ENCODE peak calls at places on chromosomes 2 and 18, in four cellular contexts. F is SK-MEL-5; O is effector memory CD4-positive, alpha-beta T cell; Z is NCI-H2029 treated with DMSO at 0.1 percent for 48 hours. M is an unnamed sample.

GRCh38 chr18:3441290-3441689 is 8.7 kb upstream of the TGIF1 start:
- DNase-seq in O (no peak), F (peak; percentile 82), Z (no peak), M (peak; percentile 20)

GRCh38 chr2:128169094-128169493 is 78.1 kb downstream of the UGGT1 start:
- DNase-seq in Z (no peak), F (no peak), O (no peak), M (no peak)

GRCh38 chr2:101330253-101330921 is 21.9 kb upstream of the RNF149 start:
- DNase-seq in Z (no peak), F (peak; percentile 65), O (no peak), M (no peak)

GRCh38 chr2:101597347-101597944 is 100.1 kb upstream of the MAP4K4 start:
- DNase-seq in O (no peak), F (no peak), Z (no peak), M (no peak)

GRCh38 chr2:219844756-219845155 is 217.3 kb downstream of the SLC4A3 start:
- DNase-seq in O (no peak), F (no peak), Z (no peak), M (no peak)

GRCh38 chr18:62324917-62325805 is at the start of gene TNFRSF11A:
- DNase-seq in O (peak; percentile 33), F (peak; percentile 46), Z (no peak), M (peak; percentile 51)

GRCh38 chr2:151334082-151334815 is 23.1 kb upstream of the TNFAIP6 start:
- DNase-seq in F (peak; percentile 64), Z (no peak), O (no peak), M (no peak)

GRCh38 chr2:71505086-71505769 is 51.9 kb downstream of the DYSF start:
- DNase-seq in Z (peak; percentile 2), O (no peak), F (no peak), M (no peak)

GRCh38 chr2:10014418-10015190 is 28.7 kb upstream of the KLF11 start:
- DNase-seq in O (no peak), Z (no peak), F (no peak), M (no peak)

GRCh38 chr18:24846133-24846532 is 385.7 kb downstream of the HRH4 start:
- DNase-seq in F (no peak), Z (no peak), O (no peak), M (no peak)

GRCh38 chr2:185433824-185434223 is 304.8 kb upstream of the FSIP2 start:
- DNase-seq in Z (no peak), F (no peak), O (no peak), M (peak; percentile 7)

GRCh38 chr2:99615247-99615771 is 125.5 kb upstream of the REV1 start:
- DNase-seq in Z (no peak), F (peak; percentile 24), O (no peak), M (no peak)

GRCh38 chr2:19609266-19609665 is 250.8 kb upstream of the OSR1 start:
- DNase-seq in O (no peak), F (no peak), Z (no peak), M (no peak)

GRCh38 chr2:208040199-208041171 is 15.2 kb upstream of the PLEKHM3 start:
- DNase-seq in Z (no peak), F (peak; percentile 72), O (peak; percentile 26), M (peak; percentile 47)

GRCh38 chr2:101361519-101361918 is 25.8 kb downstream of the CREG2 start:
- DNase-seq in Z (no peak), O (no peak), F (no peak), M (peak; percentile 26)

M was measured in naive thymus-derived CD4-positive, alpha-beta T cell.